ENCODE peak calls at places on chromosomes 13 and 19, in ten cellular contexts. H is A549; G is right atrium auricular region; W is PC-9; D is gastrocnemius medialis; N is transverse colon; L is cardiac muscle cell; S is neural progenitor cell; K is IMR-90; F is CD8-positive, alpha-beta T cell. T is an unnamed sample.

GRCh38 chr13:52001120-52001731 is 10.0 kb downstream of the ATP7B start:
- DNase-seq in H (peak; percentile 46), G (no peak), W (no peak), D (no peak), N (no peak), L (peak; percentile 56), S (peak; percentile 46), K (peak; percentile 49), F (no peak), T (no peak)

GRCh38 chr13:25300861-25301346 is 521 bp upstream of the NUP58 start:
- DNase-seq in H (no peak), G (no peak), W (no peak), D (peak; percentile 18), N (peak; percentile 16), L (no peak), S (peak; percentile 5), K (no peak), F (no peak), T (no peak)

GRCh38 chr19:19421326-19421725 is 15.9 kb downstream of the GATAD2A start:
- DNase-seq in H (no peak), G (no peak), W (no peak), D (no peak), N (no peak), L (no peak), S (no peak), K (no peak), F (no peak), T (no peak)

GRCh38 chr13:43895940-43896339 is 16.2 kb downstream of the LACC1 start:
- DNase-seq in H (no peak), G (no peak), W (peak; percentile 8), D (no peak), N (no peak), L (no peak), S (no peak), K (peak; percentile 65), F (no peak), T (no peak)

GRCh38 chr19:48614436-48615144 is at the start of gene FAM83E:
- DNase-seq in H (peak; percentile 75), G (no peak), W (peak; percentile 96), D (peak; percentile 53), N (peak; percentile 96), L (no peak), S (peak; percentile 75), K (no peak), F (no peak), T (no peak)

GRCh38 chr13:44151474-44151873 is 222.2 kb upstream of the SERP2 start:
- DNase-seq in H (no peak), G (no peak), W (no peak), D (peak; percentile 84), N (no peak), L (no peak), S (no peak), K (no peak), F (no peak), T (no peak)

GRCh38 chr13:44273991-44274810 is 99.4 kb upstream of the SERP2 start:
- DNase-seq in H (no peak), G (no peak), W (no peak), D (no peak), N (no peak), L (no peak), S (no peak), K (peak; percentile 77), F (peak; percentile 13), T (peak; percentile 84)

GRCh38 chr13:100392709-100393630 is 195.6 kb downstream of the GGACT start:
- DNase-seq in H (peak; percentile 76), G (peak; percentile 95), W (peak; percentile 81), D (peak; percentile 81), N (peak; percentile 75), L (peak; percentile 37), S (no peak), K (peak; percentile 100), F (peak; percentile 52), T (peak; percentile 72)

GRCh38 chr13:35514801-35515502 is 38.5 kb upstream of the MAB21L1 start:
- DNase-seq in H (no peak), G (no peak), W (no peak), D (no peak), N (no peak), L (no peak), S (no peak), K (no peak), F (no peak), T (no peak)

GRCh38 chr13:79459906-79460305 is 21.0 kb upstream of the NDFIP2 start:
- DNase-seq in H (no peak), G (no peak), W (peak; percentile 21), D (no peak), N (no peak), L (no peak), S (no peak), K (peak; percentile 25), F (no peak), T (no peak)

GRCh38 chr13:101325423-101325822 is 90.9 kb downstream of the NALCN start:
- DNase-seq in H (no peak), G (no peak), W (no peak), D (no peak), N (no peak), L (no peak), S (peak; percentile 87), K (no peak), F (no peak), T (no peak)

GRCh38 chr13:34464011-34464410 is 478.1 kb upstream of the NBEA start:
- DNase-seq in H (no peak), G (no peak), W (no peak), D (no peak), N (no peak), L (no peak), S (no peak), K (no peak), F (no peak), T (no peak)

GRCh38 chr19:8367327-8368001 is 3.5 kb downstream of the ANGPTL4 start:
- DNase-seq in H (no peak), G (peak; percentile 95), W (peak; percentile 90), D (peak; percentile 90), N (peak; percentile 87), L (peak; percentile 60), S (peak; percentile 68), K (peak; percentile 98), F (no peak), T (no peak)

GRCh38 chr13:52644108-52644507 is 1.9 kb downstream of the HNRNPA1L2 start:
- DNase-seq in H (no peak), G (no peak), W (no peak), D (no peak), N (no peak), L (no peak), S (no peak), K (peak; percentile 54), F (no peak), T (no peak)

GRCh38 chr13:97844151-97844550 is 109.3 kb upstream of the IPO5 start:
- DNase-seq in H (no peak), G (no peak), W (no peak), D (no peak), N (no peak), L (no peak), S (no peak), K (no peak), F (no peak), T (no peak)

GRCh38 chr19:5480427-5480836 is 25.2 kb downstream of the ZNRF4 start:
- DNase-seq in H (peak; percentile 46), G (no peak), W (peak; percentile 11), D (no peak), N (peak; percentile 26), L (peak; percentile 27), S (peak; percentile 45), K (no peak), F (peak; percentile 21), T (peak; percentile 24)

GRCh38 chr19:30091856-30092255 is 149.8 kb downstream of the URI1 start:
- DNase-seq in H (no peak), G (no peak), W (no peak), D (no peak), N (no peak), L (no peak), S (no peak), K (no peak), F (no peak), T (no peak)

GRCh38 chr19:14505488-14506239 is 9.7 kb upstream of the GIPC1 start:
- DNase-seq in H (peak; percentile 68), G (no peak), W (peak; percentile 97), D (no peak), N (peak; percentile 79), L (peak; percentile 69), S (peak; percentile 70), K (peak; percentile 76), F (peak; percentile 75), T (peak; percentile 73)

GRCh38 chr19:4676955-4677731 is 7.0 kb upstream of the MYDGF start:
- DNase-seq in H (no peak), G (no peak), W (no peak), D (peak; percentile 80), N (peak; percentile 34), L (peak; percentile 51), S (peak; percentile 84), K (peak; percentile 35), F (no peak), T (peak; percentile 28)

GRCh38 chr19:5542665-5543064 is 25.1 kb downstream of the TINCR start:
- DNase-seq in H (no peak), G (no peak), W (no peak), D (no peak), N (no peak), L (peak; percentile 47), S (peak; percentile 40), K (no peak), F (no peak), T (no peak)

GRCh38 chr19:49528211-49528771 is 488 bp downstream of the RCN3 start:
- DNase-seq in H (no peak), G (no peak), W (no peak), D (peak; percentile 24), N (no peak), L (no peak), S (no peak), K (peak; percentile 30), F (no peak), T (no peak)

GRCh38 chr13:74070065-74070464 is 64.1 kb downstream of the KLF12 start:
- DNase-seq in H (no peak), G (no peak), W (no peak), D (no peak), N (no peak), L (no peak), S (no peak), K (no peak), F (peak; percentile 35), T (peak; percentile 68)
- H3K4me1 ChIP-seq in H (no peaks in the 10 kb centered on the region), G (peaks cover 27% of the 10 kb centered on the region), W (no peaks in the 10 kb centered on the region), D (peaks cover 26% of the 10 kb centered on the region), N (no peaks in the 10 kb centered on the region), L (no peaks in the 10 kb centered on the region), S (peaks cover 6% of the 10 kb centered on the region), K (peaks cover 9% of the 10 kb centered on the region), F (peaks cover 50% of the 10 kb centered on the region), T (peaks cover 23% of the 10 kb centered on the region)

GRCh38 chr19:51076602-51077213 is 6.0 kb downstream of the KLK14 start:
- DNase-seq in H (no peak), G (no peak), W (no peak), D (no peak), N (no peak), L (no peak), S (no peak), K (no peak), F (no peak), T (no peak)
- H3K27ac ChIP-seq in H (no peak overlapping the region), G (no peak overlapping the region), W (no peak overlapping the region), D (no peak overlapping the region), N (no peak overlapping the region), L (no peak overlapping the region), S (no peak overlapping the region), K (no peak overlapping the region), F (no peak overlapping the region), T (no peak overlapping the region)

GRCh38 chr13:113851480-113851803 is 12.4 kb downstream of the GAS6 start:
- DNase-seq in H (no peak), G (peak; percentile 5), W (no peak), D (no peak), N (no peak), L (no peak), S (no peak), K (no peak), F (no peak), T (no peak)
- H3K4me1 ChIP-seq in H (peaks cover 6% of the 10 kb centered on the region), G (peaks cover 76% of the 10 kb centered on the region), W (peaks cover 25% of the 10 kb centered on the region), D (peaks cover 55% of the 10 kb centered on the region), N (peaks cover 33% of the 10 kb centered on the region), L (no peaks in the 10 kb centered on the region), S (no peaks in the 10 kb centered on the region), K (peaks cover 56% of the 10 kb centered on the region), F (peaks cover 30% of the 10 kb centered on the region), T (peaks cover 14% of the 10 kb centered on the region)

GRCh38 chr13:33125821-33126570 is 109.8 kb downstream of the KL start:
- DNase-seq in H (peak; percentile 76), G (peak; percentile 90), W (peak; percentile 73), D (peak; percentile 84), N (no peak), L (peak; percentile 64), S (peak; percentile 19), K (peak; percentile 97), F (no peak), T (no peak)
- H3K27ac ChIP-seq in H (peak overlapping the region; percentile 87), G (peak overlapping the region; percentile 69), W (peak overlapping the region; percentile 95), D (peak overlapping the region; percentile 78), N (peak overlapping the region; percentile 63), L (peak overlapping the region; percentile 66), S (no peak overlapping the region), K (peak overlapping the region; percentile 80), F (no peak overlapping the region), T (no peak overlapping the region)